ENCODE peak calls at places on chromosomes 5 and 9, in eight cellular contexts. One of them, this sample, is unnamed.

GRCh38 chr9:96168882-96169281 is 133.1 kb downstream of the HSD17B3 start:
- DNase-seq in NCI-H1417: no peak
- DNase-seq in PC-3: no peak
- DNase-seq in Caki2: no peak
- DNase-seq in activated naive CD4-positive, alpha-beta T cell: no peak
- DNase-seq in Calu3: no peak
- DNase-seq in bronchial epithelial cell: no peak
- DNase-seq in EH: no peak
- DNase-seq in this sample: no peak

GRCh38 chr9:114291886-114292590 is 30.9 kb upstream of the ORM1 start:
- DNase-seq in NCI-H1417: no peak
- DNase-seq in PC-3: no peak
- DNase-seq in Caki2: no peak
- DNase-seq in activated naive CD4-positive, alpha-beta T cell: no peak
- DNase-seq in Calu3: no peak
- DNase-seq in bronchial epithelial cell: no peak
- DNase-seq in EH: no peak
- DNase-seq in this sample: no peak

GRCh38 chr5:95620030-95620869 is at the start of gene GPR150:
- DNase-seq in NCI-H1417: peak
- DNase-seq in PC-3: peak
- DNase-seq in Caki2: peak
- DNase-seq in activated naive CD4-positive, alpha-beta T cell: peak
- DNase-seq in Calu3: peak
- DNase-seq in bronchial epithelial cell: no peak
- DNase-seq in EH: peak
- DNase-seq in this sample: peak

GRCh38 chr9:91181541-91181940 is 180.2 kb downstream of the AUH start:
- DNase-seq in NCI-H1417: no peak
- DNase-seq in PC-3: no peak
- DNase-seq in Caki2: no peak
- DNase-seq in activated naive CD4-positive, alpha-beta T cell: no peak
- DNase-seq in Calu3: no peak
- DNase-seq in bronchial epithelial cell: no peak
- DNase-seq in EH: no peak
- DNase-seq in this sample: no peak

GRCh38 chr5:127826011-127826410 is 122.8 kb downstream of the CCDC192 start:
- DNase-seq in NCI-H1417: no peak
- DNase-seq in PC-3: no peak
- DNase-seq in Caki2: peak
- DNase-seq in activated naive CD4-positive, alpha-beta T cell: no peak
- DNase-seq in Calu3: no peak
- DNase-seq in bronchial epithelial cell: no peak
- DNase-seq in EH: peak
- DNase-seq in this sample: no peak

GRCh38 chr9:76624381-76625048 is 139.7 kb upstream of the PCA3 start:
- DNase-seq in NCI-H1417: no peak
- DNase-seq in PC-3: no peak
- DNase-seq in Caki2: no peak
- DNase-seq in activated naive CD4-positive, alpha-beta T cell: no peak
- DNase-seq in Calu3: no peak
- DNase-seq in bronchial epithelial cell: no peak
- DNase-seq in EH: no peak
- DNase-seq in this sample: no peak

GRCh38 chr9:111078391-111079038 is 40.2 kb upstream of the LPAR1 start:
- DNase-seq in NCI-H1417: no peak
- DNase-seq in PC-3: no peak
- DNase-seq in Caki2: no peak
- DNase-seq in activated naive CD4-positive, alpha-beta T cell: no peak
- DNase-seq in Calu3: no peak
- DNase-seq in bronchial epithelial cell: no peak
- DNase-seq in EH: peak
- DNase-seq in this sample: no peak

GRCh38 chr5:168788107-168788506 is 208.9 kb upstream of the PANK3 start:
- DNase-seq in NCI-H1417: no peak
- DNase-seq in PC-3: no peak
- DNase-seq in Caki2: no peak
- DNase-seq in activated naive CD4-positive, alpha-beta T cell: no peak
- DNase-seq in Calu3: no peak
- DNase-seq in bronchial epithelial cell: no peak
- DNase-seq in EH: no peak
- DNase-seq in this sample: no peak

GRCh38 chr5:75044406-75044805 is 8.0 kb downstream of the GCNT4 start:
- DNase-seq in NCI-H1417: no peak
- DNase-seq in PC-3: peak
- DNase-seq in Caki2: peak
- DNase-seq in activated naive CD4-positive, alpha-beta T cell: no peak
- DNase-seq in Calu3: no peak
- DNase-seq in bronchial epithelial cell: peak
- DNase-seq in EH: no peak
- DNase-seq in this sample: no peak

GRCh38 chr5:27906911-27907590 is 868.7 kb upstream of the CDH9 start:
- DNase-seq in NCI-H1417: no peak
- DNase-seq in PC-3: peak
- DNase-seq in Caki2: peak
- DNase-seq in activated naive CD4-positive, alpha-beta T cell: no peak
- DNase-seq in Calu3: no peak
- DNase-seq in bronchial epithelial cell: peak
- DNase-seq in EH: no peak
- DNase-seq in this sample: no peak

GRCh38 chr9:137814436-137814835 is 63.1 kb upstream of the CACNA1B start:
- DNase-seq in NCI-H1417: no peak
- DNase-seq in PC-3: no peak
- DNase-seq in Caki2: no peak
- DNase-seq in activated naive CD4-positive, alpha-beta T cell: no peak
- DNase-seq in Calu3: no peak
- DNase-seq in bronchial epithelial cell: no peak
- DNase-seq in EH: no peak
- DNase-seq in this sample: no peak

GRCh38 chr5:60386398-60386797 is 313.6 kb downstream of the DEPDC1B start:
- DNase-seq in NCI-H1417: no peak
- DNase-seq in PC-3: no peak
- DNase-seq in Caki2: no peak
- DNase-seq in activated naive CD4-positive, alpha-beta T cell: no peak
- DNase-seq in Calu3: no peak
- DNase-seq in bronchial epithelial cell: no peak
- DNase-seq in EH: no peak
- DNase-seq in this sample: no peak

GRCh38 chr9:127538849-127539258 is 73.2 kb upstream of the STXBP1 start:
- DNase-seq in NCI-H1417: no peak
- DNase-seq in PC-3: no peak
- DNase-seq in Caki2: no peak
- DNase-seq in activated naive CD4-positive, alpha-beta T cell: no peak
- DNase-seq in Calu3: no peak
- DNase-seq in bronchial epithelial cell: no peak
- DNase-seq in EH: peak
- DNase-seq in this sample: no peak

GRCh38 chr5:1366514-1366913 is 21.6 kb upstream of the CLPTM1L start:
- DNase-seq in NCI-H1417: no peak
- DNase-seq in PC-3: no peak
- DNase-seq in Caki2: no peak
- DNase-seq in activated naive CD4-positive, alpha-beta T cell: no peak
- DNase-seq in Calu3: no peak
- DNase-seq in bronchial epithelial cell: no peak
- DNase-seq in EH: no peak
- DNase-seq in this sample: no peak

GRCh38 chr9:11092974-11093373 is 480.2 kb upstream of the PTPRD start:
- DNase-seq in NCI-H1417: no peak
- DNase-seq in PC-3: no peak
- DNase-seq in Caki2: no peak
- DNase-seq in activated naive CD4-positive, alpha-beta T cell: no peak
- DNase-seq in Calu3: no peak
- DNase-seq in bronchial epithelial cell: no peak
- DNase-seq in EH: no peak
- DNase-seq in this sample: no peak

GRCh38 chr5:135451581-135452360 is at the start of gene TIFAB:
- DNase-seq in NCI-H1417: no peak
- DNase-seq in PC-3: no peak
- DNase-seq in Caki2: no peak
- DNase-seq in activated naive CD4-positive, alpha-beta T cell: no peak
- DNase-seq in Calu3: no peak
- DNase-seq in bronchial epithelial cell: no peak
- DNase-seq in EH: no peak
- DNase-seq in this sample: no peak